ENCODE peak calls at places on chromosomes 2 and 18, in six cellular contexts. One of them, this sample, is unnamed.

GRCh38 chr2:84177733-84178132 is 281.3 kb downstream of the SUCLG1 start:
- DNase-seq in MM.1S: no peak
- DNase-seq in neural crest cell: no peak
- DNase-seq in cardiac fibroblast: no peak
- DNase-seq in transverse colon: no peak
- DNase-seq in astrocyte of the spinal cord: no peak
- DNase-seq in this sample: no peak

GRCh38 chr2:239876241-239876947 is 148.7 kb downstream of the NDUFA10 start:
- DNase-seq in MM.1S: no peak
- DNase-seq in neural crest cell: no peak
- DNase-seq in cardiac fibroblast: no peak
- DNase-seq in transverse colon: no peak
- DNase-seq in astrocyte of the spinal cord: no peak
- DNase-seq in this sample: no peak

GRCh38 chr18:57223160-57223870 is 76.4 kb downstream of the BOD1L2 start:
- DNase-seq in MM.1S: no peak
- DNase-seq in neural crest cell: no peak
- DNase-seq in cardiac fibroblast: no peak
- DNase-seq in transverse colon: no peak
- DNase-seq in astrocyte of the spinal cord: no peak
- DNase-seq in this sample: no peak

GRCh38 chr2:69083126-69083733 is 70.3 kb downstream of the ANTXR1 start:
- DNase-seq in MM.1S: no peak
- DNase-seq in neural crest cell: no peak
- DNase-seq in cardiac fibroblast: peak
- DNase-seq in transverse colon: no peak
- DNase-seq in astrocyte of the spinal cord: no peak
- DNase-seq in this sample: no peak

GRCh38 chr2:130798472-130799221 is 38.1 kb upstream of the ARHGEF4 start:
- DNase-seq in MM.1S: no peak
- DNase-seq in neural crest cell: peak
- DNase-seq in cardiac fibroblast: peak
- DNase-seq in transverse colon: no peak
- DNase-seq in astrocyte of the spinal cord: no peak
- DNase-seq in this sample: no peak

GRCh38 chr2:71510196-71510807 is 56.9 kb downstream of the DYSF start:
- DNase-seq in MM.1S: peak
- DNase-seq in neural crest cell: peak
- DNase-seq in cardiac fibroblast: peak
- DNase-seq in transverse colon: peak
- DNase-seq in astrocyte of the spinal cord: peak
- DNase-seq in this sample: no peak

GRCh38 chr2:191217580-191217979 is 27.6 kb upstream of the MYO1B start:
- DNase-seq in MM.1S: no peak
- DNase-seq in neural crest cell: no peak
- DNase-seq in cardiac fibroblast: peak
- DNase-seq in transverse colon: no peak
- DNase-seq in astrocyte of the spinal cord: peak
- DNase-seq in this sample: no peak

GRCh38 chr18:56662902-56663301 is 11.7 kb downstream of the WDR7 start:
- DNase-seq in MM.1S: no peak
- DNase-seq in neural crest cell: no peak
- DNase-seq in cardiac fibroblast: no peak
- DNase-seq in transverse colon: no peak
- DNase-seq in astrocyte of the spinal cord: no peak
- DNase-seq in this sample: no peak

GRCh38 chr2:55049794-55050132 is 488 bp downstream of the RTN4 start:
- DNase-seq in MM.1S: no peak
- DNase-seq in neural crest cell: no peak
- DNase-seq in cardiac fibroblast: no peak
- DNase-seq in transverse colon: no peak
- DNase-seq in astrocyte of the spinal cord: no peak
- DNase-seq in this sample: no peak

GRCh38 chr18:5519448-5520362 is 24.1 kb downstream of the EPB41L3 start:
- DNase-seq in MM.1S: no peak
- DNase-seq in neural crest cell: no peak
- DNase-seq in cardiac fibroblast: peak
- DNase-seq in transverse colon: no peak
- DNase-seq in astrocyte of the spinal cord: no peak
- DNase-seq in this sample: no peak

DNA sequence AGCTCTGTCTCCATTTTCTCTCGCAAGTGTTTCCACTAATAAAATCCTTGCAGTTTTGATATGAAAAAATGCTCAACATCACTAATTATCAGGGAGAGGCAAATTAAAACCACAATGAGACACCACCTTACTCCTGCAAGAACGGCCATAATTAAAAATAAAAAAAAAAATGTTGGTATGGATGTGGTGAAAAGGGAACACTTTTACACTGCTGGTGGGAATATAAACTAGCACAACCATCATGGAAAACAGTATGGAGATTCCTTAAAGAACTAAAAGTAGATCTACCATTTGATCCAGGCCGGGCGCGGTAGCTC is 49.8 kb upstream of the GREB1L start:
- DNase-seq in MM.1S: no peak
- DNase-seq in neural crest cell: no peak
- DNase-seq in cardiac fibroblast: no peak
- DNase-seq in transverse colon: no peak
- DNase-seq in astrocyte of the spinal cord: no peak
- DNase-seq in this sample: no peak
- TF ChIP-seq CTCF in MM.1S: no peak
- TF ChIP-seq CTCF in neural crest cell: peak
- TF ChIP-seq CTCF in cardiac fibroblast: no peak
- TF ChIP-seq CTCF in transverse colon: no peak
- TF ChIP-seq CTCF in astrocyte of the spinal cord: no peak
- TF ChIP-seq CTCF in this sample: no peak

GRCh38 chr2:68057658-68058396 is 5.0 kb downstream of the C1D start:
- DNase-seq in MM.1S: no peak
- DNase-seq in neural crest cell: no peak
- DNase-seq in cardiac fibroblast: no peak
- DNase-seq in transverse colon: no peak
- DNase-seq in astrocyte of the spinal cord: no peak
- DNase-seq in this sample: no peak
- TF ChIP-seq CTCF in MM.1S: no peak
- TF ChIP-seq CTCF in neural crest cell: peak
- TF ChIP-seq CTCF in cardiac fibroblast: no peak
- TF ChIP-seq CTCF in transverse colon: no peak
- TF ChIP-seq CTCF in astrocyte of the spinal cord: no peak
- TF ChIP-seq CTCF in this sample: no peak

GRCh38 chr2:28117104-28117596 is 226.6 kb downstream of the BABAM2 start:
- DNase-seq in MM.1S: no peak
- DNase-seq in neural crest cell: no peak
- DNase-seq in cardiac fibroblast: no peak
- DNase-seq in transverse colon: no peak
- DNase-seq in astrocyte of the spinal cord: no peak
- DNase-seq in this sample: no peak
- TF ChIP-seq CTCF in MM.1S: no peak
- TF ChIP-seq CTCF in neural crest cell: no peak
- TF ChIP-seq CTCF in cardiac fibroblast: no peak
- TF ChIP-seq CTCF in transverse colon: no peak
- TF ChIP-seq CTCF in astrocyte of the spinal cord: no peak
- TF ChIP-seq CTCF in this sample: no peak

DNA sequence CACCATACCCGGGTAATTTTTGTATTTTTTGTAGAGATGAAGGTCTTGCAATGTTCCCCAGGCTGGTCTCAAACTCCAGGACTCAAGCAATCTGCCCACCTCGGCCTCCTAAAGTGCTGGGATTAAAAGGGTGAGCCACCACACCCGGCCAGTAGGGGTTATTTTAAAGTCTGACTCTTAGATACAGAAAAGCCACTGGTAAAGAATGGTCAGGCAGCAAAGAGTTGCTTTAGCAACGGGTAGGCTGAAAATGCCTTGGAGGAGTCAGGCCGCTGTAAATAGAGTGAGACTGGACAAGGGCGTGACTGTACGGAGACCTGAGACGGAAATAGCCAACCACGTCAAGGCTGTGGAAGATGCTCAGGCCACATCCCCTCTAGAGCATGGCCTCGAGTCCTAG is 54.2 kb downstream of the ACKR3 start:
- DNase-seq in MM.1S: no peak
- DNase-seq in neural crest cell: no peak
- DNase-seq in cardiac fibroblast: no peak
- DNase-seq in transverse colon: no peak
- DNase-seq in astrocyte of the spinal cord: no peak
- DNase-seq in this sample: no peak
- TF ChIP-seq CTCF in MM.1S: no peak
- TF ChIP-seq CTCF in neural crest cell: no peak
- TF ChIP-seq CTCF in cardiac fibroblast: no peak
- TF ChIP-seq CTCF in transverse colon: no peak
- TF ChIP-seq CTCF in astrocyte of the spinal cord: no peak
- TF ChIP-seq CTCF in this sample: no peak

DNA sequence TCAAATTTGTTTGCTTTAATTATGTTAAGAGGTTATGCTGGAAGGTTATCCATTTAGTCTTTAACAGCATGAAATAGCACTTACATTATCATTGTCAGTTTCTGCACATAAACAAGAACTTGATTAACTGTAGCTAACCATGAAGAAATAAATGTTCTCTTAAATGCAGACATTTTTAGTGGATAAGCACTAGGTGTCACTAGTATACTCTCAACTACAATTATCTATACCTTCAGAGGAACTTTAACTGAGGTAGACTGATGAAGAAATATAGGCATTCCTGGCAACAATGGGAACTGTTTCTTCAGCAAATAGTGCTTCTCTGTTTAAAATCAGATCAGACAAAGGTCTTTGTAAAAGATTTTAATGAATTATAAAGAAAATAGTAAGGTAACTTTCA is 178.8 kb upstream of the CHST9 start:
- DNase-seq in MM.1S: no peak
- DNase-seq in neural crest cell: no peak
- DNase-seq in cardiac fibroblast: peak
- DNase-seq in transverse colon: no peak
- DNase-seq in astrocyte of the spinal cord: peak
- DNase-seq in this sample: no peak
- TF ChIP-seq CTCF in MM.1S: peak
- TF ChIP-seq CTCF in neural crest cell: peak
- TF ChIP-seq CTCF in cardiac fibroblast: peak
- TF ChIP-seq CTCF in transverse colon: peak
- TF ChIP-seq CTCF in astrocyte of the spinal cord: peak
- TF ChIP-seq CTCF in this sample: no peak

DNA sequence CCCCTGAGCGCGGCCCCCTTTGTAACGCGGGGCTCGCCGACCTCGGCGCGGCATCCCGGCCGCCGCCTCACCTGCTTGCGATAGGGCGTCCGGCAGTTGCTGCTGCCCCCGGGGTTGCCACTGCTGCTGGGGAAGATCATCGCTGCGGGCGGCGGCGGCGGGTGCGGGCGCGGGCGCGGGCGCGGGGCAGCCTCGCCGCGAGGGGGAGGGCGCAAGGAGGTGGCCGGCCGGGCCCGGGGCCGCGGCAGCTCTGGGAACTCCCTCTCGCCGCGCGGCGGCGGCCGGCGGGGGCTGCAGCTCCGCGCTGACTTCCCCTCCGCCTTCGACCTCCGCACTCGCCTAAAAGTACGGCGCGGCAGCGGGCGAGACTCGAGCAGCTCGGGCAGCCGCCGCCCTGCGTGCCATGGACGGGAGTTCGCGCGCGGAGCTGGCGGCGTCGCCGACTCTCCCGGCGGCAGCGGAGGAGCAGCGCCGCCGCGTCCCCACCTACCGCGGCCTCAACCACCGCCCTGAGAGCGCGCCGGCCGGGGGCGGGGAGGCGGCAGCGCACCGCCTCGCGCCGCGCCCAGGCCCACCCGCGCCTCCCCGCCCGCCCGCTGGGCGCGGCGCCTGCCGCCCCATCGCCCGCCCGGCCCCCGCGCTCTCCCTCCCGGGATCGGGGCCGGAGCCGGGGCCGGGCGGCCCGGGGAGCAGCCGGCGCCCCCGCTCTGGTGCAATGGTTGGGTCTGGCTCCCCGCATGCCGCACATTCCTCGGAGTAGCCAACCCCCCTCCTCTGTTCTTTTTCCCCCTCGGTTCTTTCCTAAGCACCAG is 86.0 kb downstream of the RBMS1 start:
- DNase-seq in MM.1S: peak
- DNase-seq in neural crest cell: peak
- DNase-seq in cardiac fibroblast: peak
- DNase-seq in transverse colon: peak
- DNase-seq in astrocyte of the spinal cord: peak
- DNase-seq in this sample: peak
- TF ChIP-seq CTCF in MM.1S: no peak
- TF ChIP-seq CTCF in neural crest cell: no peak
- TF ChIP-seq CTCF in cardiac fibroblast: no peak
- TF ChIP-seq CTCF in transverse colon: no peak
- TF ChIP-seq CTCF in astrocyte of the spinal cord: no peak
- TF ChIP-seq CTCF in this sample: no peak

This sample was measured in mucosa of descending colon.